ENCODE peak calls at places on chromosomes 2 and 18, in ten cellular contexts. F, M, W, I, K, Z, R, U, L and S are unnamed samples.

GRCh38 chr2:96977631-96978195 is 8.7 kb downstream of the FAM178B start:
- DNase-seq in R (no peak), K (no peak), L (peak; percentile 82), U (peak; percentile 90), M (peak; percentile 52), F (peak; percentile 67), W (no peak), I (peak; percentile 45), Z (no peak), S (no peak)

GRCh38 chr2:109339519-109339991 is 210.6 kb downstream of the SH3RF3 start:
- DNase-seq in R (no peak), L (no peak), F (no peak), I (peak; percentile 76), W (no peak), K (no peak), U (peak; percentile 82), M (no peak), Z (no peak), S (no peak)

GRCh38 chr2:98768765-98769476 is 38.0 kb upstream of the MGAT4A start:
- DNase-seq in K (no peak), I (peak; percentile 28), U (peak; percentile 81), M (no peak), Z (no peak), R (no peak), F (peak; percentile 25), W (no peak), L (no peak), S (no peak)

GRCh38 chr18:67665266-67665665 is 148.7 kb upstream of the DSEL start:
- DNase-seq in F (no peak), M (peak; percentile 1), Z (no peak), U (peak; percentile 28), I (peak; percentile 30), R (no peak), K (no peak), W (no peak), L (peak; percentile 4), S (no peak)

GRCh38 chr2:43070676-43071491 is 155.5 kb downstream of the ZFP36L2 start:
- DNase-seq in F (no peak), M (no peak), U (no peak), L (no peak), R (no peak), W (no peak), Z (no peak), I (no peak), K (peak; percentile 59), S (no peak)

GRCh38 chr2:26634636-26635230 is 6.4 kb downstream of the CIB4 start:
- DNase-seq in M (no peak), U (no peak), L (no peak), K (no peak), F (no peak), Z (no peak), R (no peak), W (no peak), I (no peak), S (no peak)

GRCh38 chr2:205850172-205850571 is 167.9 kb downstream of the NRP2 start:
- DNase-seq in U (no peak), R (no peak), K (no peak), I (no peak), L (no peak), F (no peak), M (no peak), Z (no peak), W (no peak), S (no peak)

GRCh38 chr2:191499874-191500565 is 177.9 kb upstream of the NABP1 start:
- DNase-seq in U (no peak), F (no peak), I (no peak), R (no peak), W (no peak), L (no peak), K (no peak), Z (no peak), M (no peak), S (no peak)

GRCh38 chr18:70374154-70374553 is 85.3 kb downstream of the SOCS6 start:
- DNase-seq in I (no peak), L (no peak), F (peak; percentile 55), U (no peak), K (no peak), R (no peak), Z (no peak), M (no peak), W (no peak), S (no peak)

GRCh38 chr2:187719510-187719909 is 165.3 kb upstream of the TFPI start:
- DNase-seq in Z (no peak), K (no peak), M (no peak), U (no peak), R (no peak), W (no peak), F (no peak), I (no peak), L (no peak), S (no peak)

GRCh38 chr2:15178946-15179345 is 382.2 kb downstream of the NBAS start:
- DNase-seq in I (no peak), Z (no peak), F (no peak), R (no peak), K (no peak), W (no peak), M (no peak), U (no peak), L (no peak), S (no peak)

GRCh38 chr2:83650897-83651296 is 808.2 kb downstream of the SUCLG1 start:
- DNase-seq in Z (no peak), W (no peak), F (no peak), U (peak; percentile 44), K (no peak), I (no peak), L (no peak), R (no peak), M (no peak), S (no peak)

GRCh38 chr2:230931556-230932231 is 6.7 kb upstream of the GPR55 start:
- DNase-seq in W (no peak), Z (no peak), K (peak; percentile 51), I (no peak), U (no peak), L (no peak), M (no peak), R (no peak), F (no peak), S (no peak)

GRCh38 chr2:174176898-174177297 is 71.4 kb downstream of the OLA1 start:
- DNase-seq in M (peak; percentile 52), K (no peak), Z (no peak), I (no peak), W (no peak), U (peak; percentile 10), F (no peak), R (no peak), L (no peak), S (no peak)

GRCh38 chr2:147174824-147175254 is 670.0 kb upstream of the ACVR2A start:
- DNase-seq in F (no peak), L (no peak), M (no peak), R (no peak), I (no peak), U (no peak), Z (no peak), W (no peak), K (no peak), S (no peak)

GRCh38 chr2:13005761-13006336 is 289.1 kb downstream of the TRIB2 start:
- DNase-seq in U (no peak), M (no peak), W (no peak), I (peak; percentile 85), L (no peak), K (no peak), R (no peak), F (no peak), Z (no peak), S (no peak)

GRCh38 chr18:76472811-76473210 is 22.2 kb downstream of the ZNF516 start:
- DNase-seq in R (no peak), M (no peak), Z (no peak), F (no peak), U (no peak), K (no peak), L (no peak), W (no peak), I (no peak), S (no peak)

GRCh38 chr2:181438298-181438697 is 18.9 kb upstream of the ITGA4 start:
- DNase-seq in U (no peak), Z (no peak), M (no peak), W (no peak), K (no peak), I (no peak), F (peak; percentile 12), R (no peak), L (no peak), S (no peak)

GRCh38 chr2:44522846-44523245 is 161.1 kb downstream of the CAMKMT start:
- DNase-seq in Z (no peak), K (no peak), M (no peak), R (no peak), U (no peak), L (no peak), F (no peak), W (no peak), I (no peak), S (no peak)

GRCh38 chr2:12813166-12813565 is 96.4 kb downstream of the TRIB2 start:
- DNase-seq in I (no peak), M (no peak), Z (no peak), L (no peak), W (no peak), F (no peak), R (no peak), U (no peak), K (no peak), S (no peak)

GRCh38 chr18:35049111-35050003 is 8.1 kb downstream of the MAPRE2 start:
- DNase-seq in I (no peak), F (no peak), M (no peak), L (no peak), U (no peak), Z (no peak), W (no peak), K (no peak), R (no peak), S (peak; percentile 30)

GRCh38 chr2:240953426-240954425 is 44.7 kb upstream of the SNED1 start:
- DNase-seq in I (no peak), Z (no peak), W (no peak), U (no peak), L (no peak), F (no peak), K (peak; percentile 57), R (no peak), M (no peak), S (no peak)

GRCh38 chr2:100655446-100655845 is 92.7 kb downstream of the PDCL3 start:
- DNase-seq in I (no peak), M (no peak), U (no peak), L (no peak), R (no peak), F (no peak), W (no peak), K (no peak), Z (no peak), S (no peak)

GRCh38 chr18:27843783-27844415 is 333.0 kb downstream of the CDH2 start:
- DNase-seq in Z (no peak), U (peak; percentile 91), K (no peak), R (no peak), M (peak; percentile 46), F (peak; percentile 18), I (peak; percentile 72), W (no peak), L (no peak), S (no peak)

GRCh38 chr2:172119089-172119488 is 16.4 kb upstream of the DLX2 start:
- DNase-seq in M (no peak), W (no peak), U (peak; percentile 61), L (peak; percentile 43), Z (no peak), R (no peak), F (no peak), K (no peak), I (peak; percentile 90), S (peak; percentile 8)

GRCh38 chr18:63868546-63868945 is 19.0 kb upstream of the SERPINB2 start:
- DNase-seq in W (no peak), U (peak; percentile 0), L (no peak), I (no peak), F (no peak), Z (no peak), M (no peak), R (no peak), K (no peak), S (peak; percentile 71)

GRCh38 chr2:10325278-10326145 is 22.8 kb downstream of the HPCAL1 start:
- DNase-seq in W (no peak), F (peak; percentile 44), M (no peak), I (no peak), K (no peak), L (no peak), R (no peak), Z (no peak), U (no peak), S (peak; percentile 26)

GRCh38 chr2:98757904-98758421 is 27.0 kb upstream of the MGAT4A start:
- DNase-seq in I (peak; percentile 93), F (peak; percentile 70), W (peak; percentile 47), L (peak; percentile 48), K (peak; percentile 70), Z (no peak), R (no peak), U (peak; percentile 93), M (peak; percentile 87), S (peak; percentile 99)